ENCODE peak calls at places on chromosomes 5 and 9, in six cellular contexts. One of them, this sample, is unnamed.

GRCh38 chr5:132020568-132021339 is 9.3 kb upstream of the ACSL6 start:
- DNase-seq in foreskin fibroblast: no peak
- DNase-seq in SK-N-SH: no peak
- DNase-seq in fibroblast of lung: no peak
- DNase-seq in H9: no peak
- DNase-seq in mammary epithelial cell: peak; percentile 72
- DNase-seq in this sample: no peak

GRCh38 chr5:179158556-179158955 is 98.4 kb downstream of the ZNF354C start:
- DNase-seq in foreskin fibroblast: no peak
- DNase-seq in SK-N-SH: no peak
- DNase-seq in fibroblast of lung: no peak
- DNase-seq in H9: peak; percentile 13
- DNase-seq in mammary epithelial cell: no peak
- DNase-seq in this sample: no peak

GRCh38 chr5:16721151-16722102 is 104.6 kb upstream of the RETREG1 start:
- DNase-seq in foreskin fibroblast: no peak
- DNase-seq in SK-N-SH: no peak
- DNase-seq in fibroblast of lung: no peak
- DNase-seq in H9: no peak
- DNase-seq in mammary epithelial cell: no peak
- DNase-seq in this sample: no peak

GRCh38 chr9:126379661-126380365 is 53.2 kb downstream of the MVB12B start:
- DNase-seq in foreskin fibroblast: no peak
- DNase-seq in SK-N-SH: no peak
- DNase-seq in fibroblast of lung: peak; percentile 62
- DNase-seq in H9: peak; percentile 15
- DNase-seq in mammary epithelial cell: peak; percentile 70
- DNase-seq in this sample: no peak

GRCh38 chr5:141349917-141350619 is at the start of gene PCDHGB1:
- DNase-seq in foreskin fibroblast: peak; percentile 53
- DNase-seq in SK-N-SH: peak; percentile 63
- DNase-seq in fibroblast of lung: peak; percentile 60
- DNase-seq in H9: peak; percentile 87
- DNase-seq in mammary epithelial cell: peak; percentile 39
- DNase-seq in this sample: no peak

GRCh38 chr5:73312872-73313510 is 135.6 kb downstream of the FOXD1 start:
- DNase-seq in foreskin fibroblast: no peak
- DNase-seq in SK-N-SH: no peak
- DNase-seq in fibroblast of lung: peak; percentile 61
- DNase-seq in H9: no peak
- DNase-seq in mammary epithelial cell: no peak
- DNase-seq in this sample: no peak

GRCh38 chr5:164637931-164638521 is 1132.6 kb downstream of the MAT2B start:
- DNase-seq in foreskin fibroblast: no peak
- DNase-seq in SK-N-SH: no peak
- DNase-seq in fibroblast of lung: no peak
- DNase-seq in H9: no peak
- DNase-seq in mammary epithelial cell: no peak
- DNase-seq in this sample: no peak

GRCh38 chr5:61342066-61342465 is 10.0 kb downstream of the ZSWIM6 start:
- DNase-seq in foreskin fibroblast: peak; percentile 81
- DNase-seq in SK-N-SH: no peak
- DNase-seq in fibroblast of lung: peak; percentile 89
- DNase-seq in H9: no peak
- DNase-seq in mammary epithelial cell: peak; percentile 73
- DNase-seq in this sample: no peak

GRCh38 chr5:173340984-173341383 is 12.8 kb upstream of the STC2 start:
- DNase-seq in foreskin fibroblast: no peak
- DNase-seq in SK-N-SH: no peak
- DNase-seq in fibroblast of lung: no peak
- DNase-seq in H9: no peak
- DNase-seq in mammary epithelial cell: no peak
- DNase-seq in this sample: no peak

GRCh38 chr9:133974631-133975341 is 17.3 kb downstream of the VAV2 start:
- DNase-seq in foreskin fibroblast: no peak
- DNase-seq in SK-N-SH: peak; percentile 28
- DNase-seq in fibroblast of lung: no peak
- DNase-seq in H9: no peak
- DNase-seq in mammary epithelial cell: no peak
- DNase-seq in this sample: no peak

GRCh38 chr5:8081179-8081578 is 212.2 kb downstream of the MTRR start:
- DNase-seq in foreskin fibroblast: no peak
- DNase-seq in SK-N-SH: no peak
- DNase-seq in fibroblast of lung: no peak
- DNase-seq in H9: no peak
- DNase-seq in mammary epithelial cell: no peak
- DNase-seq in this sample: no peak

GRCh38 chr5:100803391-100803790 is 99.7 kb downstream of the ST8SIA4 start:
- DNase-seq in foreskin fibroblast: no peak
- DNase-seq in SK-N-SH: no peak
- DNase-seq in fibroblast of lung: peak; percentile 50
- DNase-seq in H9: no peak
- DNase-seq in mammary epithelial cell: no peak
- DNase-seq in this sample: no peak

GRCh38 chr5:6525910-6526309 is 77.3 kb downstream of the UBE2QL1 start:
- DNase-seq in foreskin fibroblast: no peak
- DNase-seq in SK-N-SH: peak; percentile 77
- DNase-seq in fibroblast of lung: no peak
- DNase-seq in H9: peak; percentile 61
- DNase-seq in mammary epithelial cell: no peak
- DNase-seq in this sample: no peak

GRCh38 chr9:15509931-15510788 is 610 bp downstream of the PSIP1 start:
- DNase-seq in foreskin fibroblast: no peak
- DNase-seq in SK-N-SH: peak; percentile 86
- DNase-seq in fibroblast of lung: peak; percentile 20
- DNase-seq in H9: peak; percentile 58
- DNase-seq in mammary epithelial cell: no peak
- DNase-seq in this sample: no peak

GRCh38 chr5:64811050-64811640 is 42.4 kb downstream of the CWC27 start:
- DNase-seq in foreskin fibroblast: peak; percentile 46
- DNase-seq in SK-N-SH: peak; percentile 9
- DNase-seq in fibroblast of lung: peak; percentile 61
- DNase-seq in H9: no peak
- DNase-seq in mammary epithelial cell: peak; percentile 38
- DNase-seq in this sample: peak; percentile 40

GRCh38 chr5:170623576-170624181 is 119.9 kb downstream of the KCNIP1 start:
- DNase-seq in foreskin fibroblast: peak; percentile 20
- DNase-seq in SK-N-SH: peak; percentile 63
- DNase-seq in fibroblast of lung: peak; percentile 48
- DNase-seq in H9: peak; percentile 84
- DNase-seq in mammary epithelial cell: peak; percentile 15
- DNase-seq in this sample: peak; percentile 5

GRCh38 chr9:127313042-127313560 is 48.5 kb downstream of the GARNL3 start:
- DNase-seq in foreskin fibroblast: no peak
- DNase-seq in SK-N-SH: no peak
- DNase-seq in fibroblast of lung: no peak
- DNase-seq in H9: no peak
- DNase-seq in mammary epithelial cell: no peak
- DNase-seq in this sample: no peak

GRCh38 chr5:92758552-92758951 is 822.5 kb downstream of the NR2F1-AS1 start:
- DNase-seq in foreskin fibroblast: peak; percentile 62
- DNase-seq in SK-N-SH: no peak
- DNase-seq in fibroblast of lung: peak; percentile 68
- DNase-seq in H9: no peak
- DNase-seq in mammary epithelial cell: peak; percentile 70
- DNase-seq in this sample: no peak

DNA sequence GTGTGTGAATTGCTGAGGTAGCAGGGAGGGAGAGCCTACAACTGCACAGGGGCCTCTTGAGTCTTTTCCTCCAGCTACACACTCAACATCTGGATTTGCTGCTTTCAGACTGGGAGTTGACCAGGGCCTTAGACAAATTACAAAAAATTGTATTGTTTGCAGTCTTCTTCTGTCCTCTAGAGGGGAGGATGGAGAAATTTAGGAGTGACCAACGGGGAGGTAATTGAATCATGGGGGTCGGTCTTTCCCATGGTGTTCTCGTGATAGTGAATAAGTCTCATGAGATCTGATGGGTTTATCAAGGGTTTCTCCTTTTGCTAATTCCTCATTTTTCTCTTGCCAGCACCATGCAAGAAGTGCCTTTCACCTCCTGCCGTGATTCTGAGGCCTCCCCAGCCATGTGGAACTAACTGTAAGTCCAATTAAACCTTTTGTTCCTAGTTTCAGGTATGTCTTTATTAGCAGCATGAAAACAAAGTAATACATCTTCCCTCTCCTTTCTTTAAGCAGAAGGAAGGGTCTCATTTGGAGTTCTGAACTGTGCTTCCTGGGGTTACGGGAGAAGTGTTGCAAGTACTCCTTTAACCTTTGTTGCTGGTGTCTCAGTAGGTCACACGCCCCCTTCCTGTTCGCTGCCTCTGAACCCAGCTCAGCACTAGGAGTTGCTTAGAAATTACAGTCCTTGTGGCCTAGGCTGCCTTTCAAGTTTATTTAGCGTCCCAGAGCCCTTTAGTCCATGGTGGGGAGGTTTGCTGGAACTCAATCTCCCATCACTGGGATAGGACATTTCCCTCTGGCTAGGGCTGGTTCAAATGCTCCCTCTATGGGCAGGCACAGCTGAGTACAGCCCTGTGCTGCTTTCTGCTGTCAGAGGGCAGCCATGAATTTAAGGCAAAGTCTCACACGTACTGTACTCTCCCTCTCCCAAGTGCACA is 4.4 kb downstream of the IFNA8 start:
- DNase-seq in foreskin fibroblast: no peak
- DNase-seq in SK-N-SH: no peak
- DNase-seq in fibroblast of lung: no peak
- DNase-seq in H9: peak; percentile 55
- DNase-seq in mammary epithelial cell: no peak
- DNase-seq in this sample: no peak
- TF ChIP-seq CTCF in foreskin fibroblast: peak; percentile 27
- TF ChIP-seq CTCF in SK-N-SH: no peak
- TF ChIP-seq CTCF in fibroblast of lung: peak; percentile 31
- TF ChIP-seq CTCF in H9: peak; percentile 64
- TF ChIP-seq CTCF in mammary epithelial cell: peak; percentile 42
- TF ChIP-seq CTCF in this sample: peak; percentile 7

GRCh38 chr5:155699385-155699784 is 627.6 kb upstream of the SGCD start:
- DNase-seq in foreskin fibroblast: no peak
- DNase-seq in SK-N-SH: no peak
- DNase-seq in fibroblast of lung: no peak
- DNase-seq in H9: no peak
- DNase-seq in mammary epithelial cell: peak; percentile 1
- DNase-seq in this sample: no peak
- TF ChIP-seq CTCF in foreskin fibroblast: no peak
- TF ChIP-seq CTCF in SK-N-SH: no peak
- TF ChIP-seq CTCF in fibroblast of lung: no peak
- TF ChIP-seq CTCF in H9: peak; percentile 57
- TF ChIP-seq CTCF in mammary epithelial cell: peak; percentile 54
- TF ChIP-seq CTCF in this sample: no peak

GRCh38 chr5:1823381-1824034 is 22.3 kb downstream of the NDUFS6 start:
- DNase-seq in foreskin fibroblast: no peak
- DNase-seq in SK-N-SH: no peak
- DNase-seq in fibroblast of lung: no peak
- DNase-seq in H9: no peak
- DNase-seq in mammary epithelial cell: no peak
- DNase-seq in this sample: no peak

GRCh38 chr5:1824903-1825841 is 24.0 kb downstream of the NDUFS6 start:
- DNase-seq in foreskin fibroblast: no peak
- DNase-seq in SK-N-SH: no peak
- DNase-seq in fibroblast of lung: no peak
- DNase-seq in H9: no peak
- DNase-seq in mammary epithelial cell: no peak
- DNase-seq in this sample: no peak

GRCh38 chr5:1826235-1826980 is 25.2 kb downstream of the NDUFS6 start:
- DNase-seq in foreskin fibroblast: no peak
- DNase-seq in SK-N-SH: no peak
- DNase-seq in fibroblast of lung: no peak
- DNase-seq in H9: no peak
- DNase-seq in mammary epithelial cell: no peak
- DNase-seq in this sample: no peak

GRCh38 chr5:1821862-1822261 is 20.7 kb downstream of the NDUFS6 start:
- DNase-seq in foreskin fibroblast: no peak
- DNase-seq in SK-N-SH: no peak
- DNase-seq in fibroblast of lung: no peak
- DNase-seq in H9: no peak
- DNase-seq in mammary epithelial cell: no peak
- DNase-seq in this sample: no peak

GRCh38 chr5:1824109-1824821 is 23.1 kb downstream of the NDUFS6 start:
- DNase-seq in foreskin fibroblast: no peak
- DNase-seq in SK-N-SH: no peak
- DNase-seq in fibroblast of lung: no peak
- DNase-seq in H9: no peak
- DNase-seq in mammary epithelial cell: no peak
- DNase-seq in this sample: no peak
- TF ChIP-seq CTCF in foreskin fibroblast: no peak
- TF ChIP-seq CTCF in SK-N-SH: no peak
- TF ChIP-seq CTCF in fibroblast of lung: no peak
- TF ChIP-seq CTCF in H9: peak; percentile 59
- TF ChIP-seq CTCF in mammary epithelial cell: no peak
- TF ChIP-seq CTCF in this sample: no peak

GRCh38 chr5:34522599-34523381 is 133.3 kb upstream of the RAI14 start:
- DNase-seq in foreskin fibroblast: peak; percentile 84
- DNase-seq in SK-N-SH: peak; percentile 64
- DNase-seq in fibroblast of lung: peak; percentile 85
- DNase-seq in H9: peak; percentile 92
- DNase-seq in mammary epithelial cell: peak; percentile 73
- DNase-seq in this sample: peak; percentile 82

GRCh38 chr5:34521628-34522290 is 134.4 kb upstream of the RAI14 start:
- DNase-seq in foreskin fibroblast: no peak
- DNase-seq in SK-N-SH: no peak
- DNase-seq in fibroblast of lung: no peak
- DNase-seq in H9: peak; percentile 39
- DNase-seq in mammary epithelial cell: no peak
- DNase-seq in this sample: no peak

GRCh38 chr5:34525761-34526160 is 130.4 kb upstream of the RAI14 start:
- DNase-seq in foreskin fibroblast: no peak
- DNase-seq in SK-N-SH: no peak
- DNase-seq in fibroblast of lung: no peak
- DNase-seq in H9: no peak
- DNase-seq in mammary epithelial cell: no peak
- DNase-seq in this sample: no peak

GRCh38 chr5:34524123-34524522 is 132.0 kb upstream of the RAI14 start:
- DNase-seq in foreskin fibroblast: peak; percentile 82
- DNase-seq in SK-N-SH: no peak
- DNase-seq in fibroblast of lung: peak; percentile 76
- DNase-seq in H9: no peak
- DNase-seq in mammary epithelial cell: peak; percentile 72
- DNase-seq in this sample: no peak

DNA sequence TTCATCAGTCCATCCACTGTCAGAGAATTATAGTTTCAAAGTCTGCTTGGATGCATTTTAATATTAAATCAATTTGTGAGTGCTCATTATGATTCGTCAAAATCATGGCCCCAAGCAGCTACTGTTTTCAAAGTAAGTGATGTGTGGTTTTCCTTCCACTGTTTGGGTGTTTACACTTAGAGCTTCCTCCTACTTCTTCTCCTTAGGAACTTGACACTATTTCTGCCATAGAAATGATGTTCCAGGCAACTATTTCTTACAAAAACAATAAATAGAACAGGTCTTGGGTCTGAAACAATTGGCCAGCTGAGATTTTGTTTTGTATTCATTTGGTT is 132.8 kb upstream of the RAI14 start:
- DNase-seq in foreskin fibroblast: no peak
- DNase-seq in SK-N-SH: no peak
- DNase-seq in fibroblast of lung: no peak
- DNase-seq in H9: no peak
- DNase-seq in mammary epithelial cell: no peak
- DNase-seq in this sample: no peak
- TF ChIP-seq CTCF in foreskin fibroblast: no peak
- TF ChIP-seq CTCF in SK-N-SH: no peak
- TF ChIP-seq CTCF in fibroblast of lung: no peak
- TF ChIP-seq CTCF in H9: peak; percentile 3
- TF ChIP-seq CTCF in mammary epithelial cell: no peak
- TF ChIP-seq CTCF in this sample: no peak